ENCODE peak calls at places on chromosomes 7 and 10, in eight cellular contexts. Q is right lobe of liver; G is Panc1; E is WTC11; Y is NCI-H2171 treated with DMSO at 0.1 percent for 48 hours; P is NCI-H1092; M is GDM1; D is activated T-helper 9 cell treated with anti-CD3 and anti-CD28 coated beads, Interleukin-2, amount 50 U/mL, for 16 hours. H is an unnamed sample.

GRCh38 chr10:68144709-68145108 is 35.4 kb downstream of the MYPN start:
- DNase-seq in Y (no peak), E (no peak), P (no peak), D (no peak), Q (no peak), G (no peak), M (no peak), H (no peak)

GRCh38 chr7:29988391-29989256 is 977 bp downstream of the SCRN1 start:
- DNase-seq in P (peak), Y (peak), M (peak), G (peak), Q (peak), D (peak), E (peak), H (no peak)

GRCh38 chr7:49245062-49245461 is 320.7 kb downstream of the CDC14C start:
- DNase-seq in D (no peak), G (no peak), M (no peak), E (no peak), Y (no peak), Q (no peak), P (no peak), H (no peak)

GRCh38 chr7:90007831-90008230 is 146.4 kb upstream of the STEAP1 start:
- DNase-seq in G (no peak), M (no peak), P (no peak), D (no peak), E (no peak), Q (no peak), Y (no peak), H (no peak)

GRCh38 chr7:44073664-44074348 is 8.4 kb upstream of the PGAM2 start:
- DNase-seq in Q (peak), P (no peak), E (peak), M (peak), Y (no peak), D (no peak), G (no peak), H (peak)

GRCh38 chr7:112398534-112398933 is 51.7 kb upstream of the IFRD1 start:
- DNase-seq in Y (no peak), P (no peak), D (no peak), G (no peak), M (peak), E (no peak), Q (no peak), H (no peak)

GRCh38 chr7:2472744-2473143 is 3.5 kb downstream of the GRIFIN start:
- DNase-seq in Y (peak), E (no peak), Q (no peak), G (no peak), D (no peak), M (no peak), P (no peak), H (no peak)

GRCh38 chr10:88991161-88991899 is 732 bp downstream of the FAS start:
- DNase-seq in Q (peak), G (no peak), M (peak), D (peak), E (peak), P (no peak), Y (no peak), H (peak)

GRCh38 chr7:157547611-157548010 is 210.8 kb downstream of the DNAJB6 start:
- DNase-seq in P (no peak), D (no peak), G (no peak), Y (no peak), E (no peak), M (no peak), Q (peak), H (no peak)

GRCh38 chr7:45292481-45292880 is 134.9 kb downstream of the RAMP3 start:
- DNase-seq in G (no peak), M (peak), E (no peak), Q (no peak), Y (no peak), P (no peak), D (no peak), H (no peak)

GRCh38 chr10:117609095-117609821 is 66.7 kb downstream of the EMX2 start:
- DNase-seq in E (no peak), D (no peak), M (no peak), Q (no peak), P (no peak), G (peak), Y (peak), H (no peak)

GRCh38 chr7:72754312-72754711 is 73.7 kb downstream of the TYW1B start:
- DNase-seq in Q (no peak), E (no peak), P (no peak), M (no peak), G (no peak), Y (no peak), D (no peak), H (no peak)

GRCh38 chr7:106201176-106201575 is 83.6 kb downstream of the NAMPT start:
- DNase-seq in M (no peak), Q (no peak), D (no peak), G (no peak), Y (no peak), P (no peak), E (no peak), H (no peak)

GRCh38 chr10:29862926-29863614 is 196.3 kb downstream of the JCAD start:
- DNase-seq in Y (no peak), D (no peak), G (peak), Q (no peak), E (no peak), P (no peak), M (no peak), H (no peak)

GRCh38 chr10:65017523-65017922 is 1496.3 kb downstream of the REEP3 start:
- DNase-seq in M (no peak), D (no peak), Y (no peak), Q (no peak), E (no peak), G (no peak), P (no peak), H (no peak)

GRCh38 chr10:27794157-27794556 is 48.5 kb upstream of the MKX start:
- DNase-seq in M (no peak), G (no peak), E (no peak), Q (no peak), Y (no peak), D (no peak), P (no peak), H (no peak)

GRCh38 chr10:15309221-15309620 is 61.9 kb downstream of the FAM171A1 start:
- DNase-seq in P (no peak), Q (no peak), M (no peak), D (no peak), G (no peak), Y (no peak), E (no peak), H (no peak)

GRCh38 chr10:88459523-88459922 is 123.6 kb downstream of the RNLS start:
- DNase-seq in E (no peak), P (no peak), M (no peak), Q (no peak), Y (no peak), G (no peak), D (no peak), H (peak)

GRCh38 chr10:63699785-63700184 is 178.6 kb downstream of the REEP3 start:
- DNase-seq in G (no peak), P (no peak), D (no peak), E (no peak), M (no peak), Q (no peak), Y (no peak), H (no peak)

GRCh38 chr7:158758563-158759244 is 54.1 kb upstream of the NCAPG2 start:
- DNase-seq in M (no peak), G (no peak), D (no peak), E (no peak), P (no peak), Y (no peak), Q (no peak), H (no peak)

GRCh38 chr7:2621061-2621828 is 10.5 kb upstream of the TTYH3 start:
- DNase-seq in E (peak), Y (no peak), G (no peak), D (no peak), P (no peak), Q (peak), M (no peak), H (peak)

GRCh38 chr7:117126631-117127030 is 173.3 kb downstream of the ST7 start:
- DNase-seq in E (no peak), G (no peak), Y (no peak), P (no peak), D (no peak), M (no peak), Q (no peak), H (no peak)

GRCh38 chr7:3025616-3026015 is 18.1 kb downstream of the CARD11 start:
- DNase-seq in E (no peak), P (no peak), M (no peak), Q (no peak), Y (no peak), G (no peak), D (no peak), H (no peak)

GRCh38 chr7:17144313-17144712 is 154.1 kb upstream of the AHR start:
- DNase-seq in G (no peak), Q (no peak), E (no peak), D (peak), P (no peak), M (no peak), Y (no peak), H (no peak)

GRCh38 chr7:93147358-93147757 is 827 bp downstream of the SAMD9L start:
- DNase-seq in E (no peak), M (peak), P (no peak), Q (no peak), D (no peak), G (no peak), Y (no peak), H (no peak)

GRCh38 chr7:91636129-91636724 is 244.3 kb downstream of the MTERF1 start:
- DNase-seq in G (peak), Q (no peak), D (no peak), Y (peak), E (peak), M (no peak), P (no peak), H (no peak)

GRCh38 chr10:20631229-20631628 is 265.9 kb downstream of the NEBL start:
- DNase-seq in E (no peak), Q (no peak), D (no peak), P (no peak), Y (no peak), G (no peak), M (no peak), H (no peak)

GRCh38 chr7:159032753-159033472 is 111.8 kb downstream of the VIPR2 start:
- DNase-seq in M (no peak), D (no peak), P (no peak), Y (no peak), E (no peak), Q (peak), G (no peak), H (peak)

GRCh38 chr10:70584941-70585544 is 17.5 kb downstream of the PRF1 start:
- DNase-seq in P (peak), E (peak), Q (peak), D (no peak), M (peak), Y (peak), G (no peak), H (no peak)

H was measured in left lobe of liver.